ENCODE peak calls at places on chromosome 3, in four cellular contexts. R is GM23248, P is hepatocyte, V is Calu3. Y is an unnamed sample.
A peak's percentile ranks its signal among the peaks of the same experiment; 100 is the strongest.

GRCh38 chr3:112774293-112774926 is 72.3 kb downstream of the CD200R1L start:
- DNase-seq in V (peak; percentile 42), P (no peak), R (peak; percentile 93), Y (peak; percentile 72)

GRCh38 chr3:40899286-40899712 is 300.0 kb upstream of the CTNNB1 start:
- DNase-seq in R (peak; percentile 51), P (no peak), V (no peak), Y (peak; percentile 42)

GRCh38 chr3:101963902-101964362 is 114.6 kb downstream of the NFKBIZ start:
- DNase-seq in V (no peak), R (peak; percentile 86), P (no peak), Y (peak; percentile 48)

GRCh38 chr3:139627759-139628158 is 50.0 kb downstream of the NMNAT3 start:
- DNase-seq in P (no peak), R (no peak), V (no peak), Y (no peak)

GRCh38 chr3:107193114-107193513 is 184.1 kb upstream of the CCDC54 start:
- DNase-seq in P (no peak), R (no peak), V (no peak), Y (no peak)

GRCh38 chr3:13853978-13854296 is 25.9 kb downstream of the WNT7A start:
- DNase-seq in P (peak; percentile 49), R (no peak), V (peak; percentile 84), Y (no peak)

GRCh38 chr3:108100906-108101305 is 10.1 kb upstream of the CD47 start:
- DNase-seq in V (peak; percentile 34), P (no peak), R (no peak), Y (no peak)

GRCh38 chr3:52225452-52226228 is at the start of gene TLR9:
- DNase-seq in V (no peak), P (no peak), R (no peak), Y (no peak)

GRCh38 chr3:65664927-65665326 is 373.8 kb downstream of the MAGI1 start:
- DNase-seq in V (no peak), P (no peak), R (no peak), Y (no peak)

GRCh38 chr3:122365073-122365472 is 18.0 kb downstream of the MIX23 start:
- DNase-seq in R (no peak), P (no peak), V (no peak), Y (no peak)

GRCh38 chr3:23913873-23914743 is 2.7 kb downstream of the NKIRAS1 start:
- DNase-seq in P (no peak), R (no peak), V (no peak), Y (no peak)

GRCh38 chr3:138113309-138113708 is 2.1 kb downstream of the DZIP1L start:
- DNase-seq in P (peak; percentile 10), R (peak; percentile 48), V (peak; percentile 77), Y (peak; percentile 17)

GRCh38 chr3:24101676-24102168 is 156.6 kb downstream of the NR1D2 start:
- DNase-seq in R (peak; percentile 44), P (no peak), V (no peak), Y (peak; percentile 87)

GRCh38 chr3:185403002-185403401 is 40.1 kb downstream of the MAP3K13 start:
- DNase-seq in V (no peak), R (no peak), P (no peak), Y (no peak)

GRCh38 chr3:32713181-32713580 is 28.2 kb downstream of the CNOT10 start:
- DNase-seq in P (no peak), V (no peak), R (no peak), Y (no peak)

GRCh38 chr3:197687570-197687969 is 49.1 kb downstream of the RUBCN start:
- DNase-seq in V (no peak), P (no peak), R (no peak), Y (no peak)